ENCODE peak calls at places on chromosomes 11 and 22, in seven cellular contexts. One of them, this sample, is unnamed.

GRCh38 chr11:29263971-29264682 is 752.7 kb downstream of the KCNA4 start:
- DNase-seq in PC-3: peak
- DNase-seq in astrocyte: peak
- DNase-seq in cardiac muscle cell: no peak
- DNase-seq in breast epithelium: no peak
- DNase-seq in neuronal stem cell: no peak
- DNase-seq in adrenal gland: no peak
- DNase-seq in this sample: no peak

GRCh38 chr11:121520243-121521144 is 67.7 kb upstream of the SORL1-AS1 start:
- DNase-seq in neuronal stem cell: no peak
- DNase-seq in PC-3: peak
- DNase-seq in breast epithelium: no peak
- DNase-seq in astrocyte: peak
- DNase-seq in adrenal gland: no peak
- DNase-seq in cardiac muscle cell: no peak
- DNase-seq in this sample: no peak

GRCh38 chr11:63405114-63405513 is 35.5 kb downstream of the SLC22A9 start:
- DNase-seq in astrocyte: no peak
- DNase-seq in adrenal gland: no peak
- DNase-seq in PC-3: no peak
- DNase-seq in breast epithelium: no peak
- DNase-seq in neuronal stem cell: no peak
- DNase-seq in cardiac muscle cell: no peak
- DNase-seq in this sample: no peak

GRCh38 chr22:23256986-23257888 is 76.9 kb downstream of the BCR start:
- DNase-seq in PC-3: no peak
- DNase-seq in astrocyte: no peak
- DNase-seq in neuronal stem cell: no peak
- DNase-seq in cardiac muscle cell: peak
- DNase-seq in adrenal gland: peak
- DNase-seq in breast epithelium: peak
- DNase-seq in this sample: no peak

GRCh38 chr11:62433141-62433543 is 14.3 kb downstream of the SCGB1A1 start:
- DNase-seq in cardiac muscle cell: no peak
- DNase-seq in breast epithelium: no peak
- DNase-seq in adrenal gland: no peak
- DNase-seq in PC-3: no peak
- DNase-seq in neuronal stem cell: no peak
- DNase-seq in astrocyte: no peak
- DNase-seq in this sample: no peak

GRCh38 chr11:2741377-2742131 is 41.8 kb upstream of the KCNQ1OT1 start:
- DNase-seq in adrenal gland: no peak
- DNase-seq in astrocyte: peak
- DNase-seq in breast epithelium: no peak
- DNase-seq in PC-3: peak
- DNase-seq in neuronal stem cell: no peak
- DNase-seq in cardiac muscle cell: no peak
- DNase-seq in this sample: no peak

GRCh38 chr11:86947541-86947940 is 7.7 kb downstream of the FZD4 start:
- DNase-seq in breast epithelium: no peak
- DNase-seq in neuronal stem cell: no peak
- DNase-seq in cardiac muscle cell: no peak
- DNase-seq in astrocyte: no peak
- DNase-seq in adrenal gland: no peak
- DNase-seq in PC-3: no peak
- DNase-seq in this sample: no peak

GRCh38 chr11:95832763-95833162 is 42.5 kb downstream of the CEP57 start:
- DNase-seq in PC-3: peak
- DNase-seq in neuronal stem cell: no peak
- DNase-seq in astrocyte: peak
- DNase-seq in cardiac muscle cell: no peak
- DNase-seq in adrenal gland: no peak
- DNase-seq in breast epithelium: no peak
- DNase-seq in this sample: no peak

GRCh38 chr11:62193954-62194353 is 3.9 kb downstream of the SCGB1D1 start:
- DNase-seq in cardiac muscle cell: peak
- DNase-seq in PC-3: peak
- DNase-seq in neuronal stem cell: peak
- DNase-seq in astrocyte: no peak
- DNase-seq in adrenal gland: no peak
- DNase-seq in breast epithelium: no peak
- DNase-seq in this sample: no peak

GRCh38 chr11:100932474-100933100 is 197.0 kb downstream of the PGR start:
- DNase-seq in adrenal gland: no peak
- DNase-seq in cardiac muscle cell: no peak
- DNase-seq in breast epithelium: no peak
- DNase-seq in astrocyte: no peak
- DNase-seq in neuronal stem cell: no peak
- DNase-seq in PC-3: peak
- DNase-seq in this sample: no peak

GRCh38 chr11:12024314-12024926 is 16.0 kb upstream of the DKK3 start:
- DNase-seq in astrocyte: no peak
- DNase-seq in neuronal stem cell: no peak
- DNase-seq in PC-3: no peak
- DNase-seq in breast epithelium: no peak
- DNase-seq in adrenal gland: no peak
- DNase-seq in cardiac muscle cell: no peak
- DNase-seq in this sample: no peak

GRCh38 chr11:78806214-78807004 is 231.7 kb upstream of the NARS2 start:
- DNase-seq in breast epithelium: no peak
- DNase-seq in astrocyte: no peak
- DNase-seq in PC-3: peak
- DNase-seq in adrenal gland: peak
- DNase-seq in neuronal stem cell: no peak
- DNase-seq in cardiac muscle cell: no peak
- DNase-seq in this sample: no peak

GRCh38 chr22:28424427-28425080 is 255.1 kb downstream of the TTC28 start:
- DNase-seq in astrocyte: peak
- DNase-seq in adrenal gland: no peak
- DNase-seq in neuronal stem cell: no peak
- DNase-seq in PC-3: peak
- DNase-seq in cardiac muscle cell: no peak
- DNase-seq in breast epithelium: no peak
- DNase-seq in this sample: peak

GRCh38 chr22:30305519-30305905 is 16.2 kb upstream of the CASTOR1 start:
- DNase-seq in neuronal stem cell: no peak
- DNase-seq in adrenal gland: peak
- DNase-seq in breast epithelium: peak
- DNase-seq in cardiac muscle cell: no peak
- DNase-seq in PC-3: no peak
- DNase-seq in astrocyte: no peak
- DNase-seq in this sample: no peak

GRCh38 chr11:12684354-12684753 is 10.1 kb downstream of the TEAD1 start:
- DNase-seq in adrenal gland: no peak
- DNase-seq in breast epithelium: no peak
- DNase-seq in PC-3: no peak
- DNase-seq in cardiac muscle cell: no peak
- DNase-seq in astrocyte: no peak
- DNase-seq in neuronal stem cell: no peak
- DNase-seq in this sample: no peak

GRCh38 chr11:67285541-67286498 is 3.3 kb upstream of the ANKRD13D start:
- DNase-seq in PC-3: no peak
- DNase-seq in adrenal gland: no peak
- DNase-seq in breast epithelium: no peak
- DNase-seq in neuronal stem cell: no peak
- DNase-seq in astrocyte: no peak
- DNase-seq in cardiac muscle cell: no peak
- DNase-seq in this sample: no peak

GRCh38 chr22:45298934-45299505 is 10.7 kb upstream of the FAM118A start:
- DNase-seq in cardiac muscle cell: no peak
- DNase-seq in breast epithelium: no peak
- DNase-seq in PC-3: no peak
- DNase-seq in astrocyte: no peak
- DNase-seq in neuronal stem cell: no peak
- DNase-seq in adrenal gland: no peak
- DNase-seq in this sample: no peak

GRCh38 chr22:45295492-45295891 is 10.7 kb downstream of the UPK3A start:
- DNase-seq in astrocyte: no peak
- DNase-seq in cardiac muscle cell: no peak
- DNase-seq in breast epithelium: no peak
- DNase-seq in adrenal gland: no peak
- DNase-seq in neuronal stem cell: no peak
- DNase-seq in PC-3: no peak
- DNase-seq in this sample: no peak

GRCh38 chr22:45292675-45293402 is 8.1 kb downstream of the UPK3A start:
- DNase-seq in adrenal gland: no peak
- DNase-seq in neuronal stem cell: no peak
- DNase-seq in PC-3: no peak
- DNase-seq in astrocyte: no peak
- DNase-seq in cardiac muscle cell: no peak
- DNase-seq in breast epithelium: no peak
- DNase-seq in this sample: no peak

GRCh38 chr22:45294030-45294429 is 9.3 kb downstream of the UPK3A start:
- DNase-seq in PC-3: no peak
- DNase-seq in cardiac muscle cell: no peak
- DNase-seq in adrenal gland: no peak
- DNase-seq in astrocyte: no peak
- DNase-seq in neuronal stem cell: no peak
- DNase-seq in breast epithelium: no peak
- DNase-seq in this sample: no peak

GRCh38 chr22:45296628-45297297 is 12.0 kb downstream of the UPK3A start:
- DNase-seq in PC-3: no peak
- DNase-seq in breast epithelium: no peak
- DNase-seq in adrenal gland: no peak
- DNase-seq in astrocyte: no peak
- DNase-seq in neuronal stem cell: no peak
- DNase-seq in cardiac muscle cell: no peak
- DNase-seq in this sample: no peak
- H3K27ac ChIP-seq in PC-3: no peak
- H3K27ac ChIP-seq in breast epithelium: no peak
- H3K27ac ChIP-seq in adrenal gland: no peak
- H3K27ac ChIP-seq in astrocyte: no peak
- H3K27ac ChIP-seq in neuronal stem cell: no peak
- H3K27ac ChIP-seq in cardiac muscle cell: no peak
- H3K27ac ChIP-seq in this sample: no peak

GRCh38 chr22:26503758-26504157 is 8.5 kb downstream of the TFIP11 start:
- DNase-seq in astrocyte: no peak
- DNase-seq in adrenal gland: no peak
- DNase-seq in cardiac muscle cell: no peak
- DNase-seq in breast epithelium: no peak
- DNase-seq in PC-3: no peak
- DNase-seq in neuronal stem cell: no peak
- DNase-seq in this sample: no peak
- H3K27ac ChIP-seq in astrocyte: no peak
- H3K27ac ChIP-seq in adrenal gland: no peak
- H3K27ac ChIP-seq in cardiac muscle cell: no peak
- H3K27ac ChIP-seq in breast epithelium: no peak
- H3K27ac ChIP-seq in PC-3: no peak
- H3K27ac ChIP-seq in neuronal stem cell: no peak
- H3K27ac ChIP-seq in this sample: no peak

GRCh38 chr11:14443642-14444041 is 56.0 kb downstream of the COPB1 start:
- DNase-seq in breast epithelium: no peak
- DNase-seq in PC-3: peak
- DNase-seq in cardiac muscle cell: peak
- DNase-seq in astrocyte: peak
- DNase-seq in neuronal stem cell: no peak
- DNase-seq in adrenal gland: peak
- DNase-seq in this sample: peak
- H3K27ac ChIP-seq in breast epithelium: no peak
- H3K27ac ChIP-seq in PC-3: no peak
- H3K27ac ChIP-seq in cardiac muscle cell: no peak
- H3K27ac ChIP-seq in astrocyte: no peak
- H3K27ac ChIP-seq in neuronal stem cell: no peak
- H3K27ac ChIP-seq in adrenal gland: no peak
- H3K27ac ChIP-seq in this sample: no peak

DNA sequence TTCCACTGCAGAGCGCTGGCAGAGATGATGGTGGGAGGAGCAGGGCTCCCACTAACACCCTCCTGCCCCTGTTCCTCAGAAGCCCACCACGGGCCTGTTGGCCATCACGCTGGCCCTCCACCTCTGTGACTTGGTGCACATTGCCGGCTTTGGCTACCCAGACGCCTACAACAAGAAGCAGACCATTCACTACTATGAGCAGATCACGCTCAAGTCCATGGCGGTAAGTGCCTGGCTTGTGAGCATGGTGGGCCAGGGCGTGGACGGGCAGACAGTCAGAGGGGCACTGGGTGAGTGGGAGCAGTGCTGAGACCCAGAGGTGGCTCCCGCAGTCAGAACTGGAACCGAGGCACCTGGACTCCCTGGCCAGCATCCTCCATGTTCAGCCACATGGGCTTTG is 57.9 kb downstream of the ST3GAL4 start:
- DNase-seq in PC-3: no peak
- DNase-seq in cardiac muscle cell: no peak
- DNase-seq in adrenal gland: no peak
- DNase-seq in breast epithelium: no peak
- DNase-seq in neuronal stem cell: no peak
- DNase-seq in astrocyte: no peak
- DNase-seq in this sample: no peak
- H3K27ac ChIP-seq in PC-3: no peak
- H3K27ac ChIP-seq in cardiac muscle cell: no peak
- H3K27ac ChIP-seq in adrenal gland: no peak
- H3K27ac ChIP-seq in breast epithelium: no peak
- H3K27ac ChIP-seq in neuronal stem cell: no peak
- H3K27ac ChIP-seq in astrocyte: no peak
- H3K27ac ChIP-seq in this sample: no peak

DNA sequence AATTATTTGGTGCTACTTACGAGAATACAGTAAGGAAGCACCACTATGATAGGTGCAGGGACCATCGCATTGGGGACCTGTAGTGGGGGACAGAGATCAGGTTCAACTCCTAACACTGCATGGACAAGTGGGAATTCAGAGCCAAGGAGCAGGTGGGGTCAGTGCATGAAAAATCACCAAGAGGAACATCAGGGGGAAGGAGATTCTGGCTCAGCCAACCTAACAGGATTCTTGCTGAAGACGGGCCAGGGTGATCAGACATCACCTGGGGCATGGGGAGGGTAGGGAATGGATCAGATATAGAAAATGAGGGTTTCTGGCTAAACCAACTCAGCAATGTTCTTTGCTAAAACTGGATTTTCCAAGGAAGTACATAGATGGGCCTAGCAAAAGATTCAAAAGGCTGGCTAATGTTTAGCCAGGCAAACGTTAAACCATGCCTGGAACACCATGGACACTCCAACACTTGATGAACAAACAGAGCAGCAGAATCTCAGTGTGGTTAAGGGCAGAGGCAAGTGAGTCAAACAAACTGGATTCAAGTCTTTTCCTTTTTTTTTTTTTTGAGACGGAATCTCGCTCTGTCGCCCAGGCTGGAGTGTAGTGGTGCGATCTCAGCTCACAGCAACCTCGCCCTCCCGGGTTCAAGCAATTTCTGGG is 70.0 kb downstream of the MICAL3 start:
- DNase-seq in neuronal stem cell: no peak
- DNase-seq in cardiac muscle cell: no peak
- DNase-seq in astrocyte: no peak
- DNase-seq in PC-3: no peak
- DNase-seq in breast epithelium: no peak
- DNase-seq in adrenal gland: no peak
- DNase-seq in this sample: no peak
- H3K27ac ChIP-seq in neuronal stem cell: no peak
- H3K27ac ChIP-seq in cardiac muscle cell: no peak
- H3K27ac ChIP-seq in astrocyte: no peak
- H3K27ac ChIP-seq in PC-3: no peak
- H3K27ac ChIP-seq in breast epithelium: no peak
- H3K27ac ChIP-seq in adrenal gland: no peak
- H3K27ac ChIP-seq in this sample: no peak

GRCh38 chr22:39236321-39237275 is 8.2 kb downstream of the PDGFB start:
- DNase-seq in adrenal gland: no peak
- DNase-seq in PC-3: no peak
- DNase-seq in astrocyte: no peak
- DNase-seq in cardiac muscle cell: peak
- DNase-seq in breast epithelium: no peak
- DNase-seq in neuronal stem cell: no peak
- DNase-seq in this sample: no peak
- H3K27ac ChIP-seq in adrenal gland: no peak
- H3K27ac ChIP-seq in PC-3: no peak
- H3K27ac ChIP-seq in astrocyte: no peak
- H3K27ac ChIP-seq in cardiac muscle cell: peak
- H3K27ac ChIP-seq in breast epithelium: peak
- H3K27ac ChIP-seq in neuronal stem cell: no peak
- H3K27ac ChIP-seq in this sample: no peak

This sample was measured in epithelial cell of prostate.